ENCODE peak calls at places on chromosomes 12 and 14, in five cellular contexts. X is iPS DF 6.9, E is neural progenitor cell, G is adrenal gland, C is right atrium auricular region. P is an unnamed sample.

GRCh38 chr14:72755766-72756165 is 138.1 kb downstream of the DPF3 start:
- DNase-seq in C (no peak), E (no peak), X (no peak), G (no peak), P (no peak)

GRCh38 chr14:106506901-106507305 is 980.5 kb downstream of the TMEM121 start:
- DNase-seq in E (no peak), C (no peak), X (no peak), G (no peak), P (no peak)

GRCh38 chr14:46788994-46789393 is 137.4 kb upstream of the RPL10L start:
- DNase-seq in E (no peak), C (no peak), X (no peak), G (no peak), P (no peak)

GRCh38 chr12:132621657-132622435 is 3.3 kb downstream of the P2RX2 start:
- DNase-seq in E (no peak), G (no peak), X (no peak), C (no peak), P (no peak)

GRCh38 chr14:39029789-39030188 is 73.2 kb downstream of the SEC23A start:
- DNase-seq in C (no peak), G (no peak), X (no peak), E (no peak), P (no peak)

GRCh38 chr12:94282675-94283074 is 134.3 kb downstream of the PLXNC1 start:
- DNase-seq in E (no peak), X (no peak), G (peak; percentile 37), C (no peak), P (no peak)

GRCh38 chr12:22625671-22626251 is 790 bp downstream of the ETNK1 start:
- DNase-seq in X (no peak), C (no peak), E (peak; percentile 82), G (peak; percentile 46), P (peak; percentile 69)

GRCh38 chr14:38203929-38204716 is 3.6 kb upstream of the SSTR1 start:
- DNase-seq in X (no peak), G (no peak), E (no peak), C (no peak), P (peak; percentile 45)

GRCh38 chr12:95335948-95336347 is 118.3 kb downstream of the VEZT start:
- DNase-seq in E (no peak), G (no peak), C (no peak), X (no peak), P (no peak)

GRCh38 chr14:63677891-63678379 is 36.3 kb upstream of the WDR89 start:
- DNase-seq in C (no peak), X (no peak), G (no peak), E (no peak), P (peak; percentile 81)

GRCh38 chr12:22334696-22335290 is at the start of gene ST8SIA1:
- DNase-seq in C (no peak), E (peak; percentile 73), G (peak; percentile 63), X (no peak), P (peak; percentile 57)

GRCh38 chr14:87503711-87504110 is 489.3 kb downstream of the GALC start:
- DNase-seq in E (no peak), G (no peak), C (no peak), X (no peak), P (no peak)

GRCh38 chr14:64645220-64645891 is 58.9 kb upstream of the PLEKHG3 start:
- DNase-seq in C (no peak), E (peak; percentile 55), X (peak; percentile 73), G (no peak), P (peak; percentile 39)

GRCh38 chr14:63854330-63854729 is 1.5 kb downstream of the SYNE2 start:
- DNase-seq in E (peak; percentile 67), X (no peak), G (no peak), C (no peak), P (peak; percentile 48)

GRCh38 chr12:114678028-114678427 is 5.9 kb downstream of the TBX3 start:
- DNase-seq in X (no peak), G (no peak), E (no peak), C (no peak), P (no peak)

GRCh38 chr14:106556665-106557289 is 1030.4 kb downstream of the TMEM121 start:
- DNase-seq in E (no peak), X (no peak), G (peak; percentile 47), C (no peak), P (peak; percentile 58)

GRCh38 chr14:97267509-97267908 is 470.3 kb downstream of the VRK1 start:
- DNase-seq in E (no peak), X (no peak), G (no peak), C (no peak), P (no peak)

GRCh38 chr14:75648066-75648838 is 12.4 kb downstream of the ERG28 start:
- DNase-seq in G (peak; percentile 94), C (peak; percentile 71), X (no peak), E (no peak), P (peak; percentile 92)

DNA sequence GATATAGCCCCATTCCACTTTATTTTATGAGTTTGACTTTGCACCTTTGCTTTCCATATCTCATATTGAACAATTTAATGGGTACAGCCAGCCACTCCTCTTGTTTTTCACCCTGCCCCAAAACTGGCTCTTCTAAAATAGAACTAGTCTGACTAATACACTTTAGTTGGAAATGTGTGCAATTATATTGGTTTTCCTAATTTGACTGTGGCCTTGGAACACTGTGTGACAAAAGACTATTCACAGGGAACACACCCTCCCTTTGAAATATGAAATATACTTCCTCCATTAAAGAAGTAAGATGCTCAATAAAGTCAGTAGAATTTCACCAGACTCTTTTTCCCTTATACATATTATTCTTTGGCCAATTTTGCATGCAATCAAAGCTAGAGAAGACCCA is 218.6 kb upstream of the DCN start:
- DNase-seq in E (no peak), G (no peak), C (no peak), X (no peak), P (no peak)
- H3K4me1 ChIP-seq in E (peaks cover 6% of the 10 kb centered on the region), G (no peaks in the 10 kb centered on the region), C (no peaks in the 10 kb centered on the region), X (no peaks in the 10 kb centered on the region), P (no peaks in the 10 kb centered on the region)

GRCh38 chr12:79587368-79587767 is 103.4 kb downstream of the PAWR start:
- DNase-seq in G (no peak), C (no peak), E (no peak), X (no peak), P (no peak)
- H3K9me3 ChIP-seq in G (no peaks in the 10 kb centered on the region), C (no peaks in the 10 kb centered on the region), E (no peaks in the 10 kb centered on the region), X (no peaks in the 10 kb centered on the region), P (no peaks in the 10 kb centered on the region)

GRCh38 chr14:92753250-92753649 is 4.8 kb upstream of the LGMN start:
- DNase-seq in G (peak; percentile 57), X (no peak), C (no peak), E (no peak), P (no peak)

GRCh38 chr14:92744198-92744597 is 4.2 kb downstream of the LGMN start:
- DNase-seq in G (no peak), E (no peak), X (no peak), C (no peak), P (no peak)

GRCh38 chr14:92751819-92752218 is 3.4 kb upstream of the LGMN start:
- DNase-seq in X (no peak), G (no peak), C (no peak), E (peak; percentile 57), P (no peak)

GRCh38 chr14:92748259-92749016 is at the start of gene LGMN:
- DNase-seq in X (peak; percentile 83), E (peak; percentile 97), C (peak; percentile 98), G (peak; percentile 97), P (peak; percentile 95)

GRCh38 chr14:92747701-92748258 is 647 bp downstream of the LGMN start:
- DNase-seq in X (no peak), E (peak; percentile 55), C (no peak), G (no peak), P (no peak)
- H3K4me1 ChIP-seq in X (no peaks in the 10 kb centered on the region), E (peaks cover 9% of the 10 kb centered on the region), C (no peaks in the 10 kb centered on the region), G (peaks cover 14% of the 10 kb centered on the region), P (no peaks in the 10 kb centered on the region)

DNA sequence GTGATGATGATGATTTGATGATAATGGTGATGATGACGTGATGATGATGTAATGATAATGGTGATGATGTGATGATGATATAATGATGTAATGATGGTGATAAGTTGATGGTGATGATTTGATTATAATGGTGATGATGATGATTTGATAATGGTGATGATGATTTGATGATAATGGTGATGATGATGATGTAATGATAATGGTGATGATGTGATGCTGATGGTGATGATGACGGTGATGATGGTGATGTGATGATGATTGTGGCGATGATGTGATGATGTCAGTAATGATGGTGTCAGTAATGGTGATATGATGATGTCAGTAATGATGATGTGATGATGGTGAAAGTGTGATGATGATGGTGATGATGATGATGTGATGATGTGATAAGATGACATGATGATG is 613.4 kb downstream of the AACS start:
- DNase-seq in G (no peak), X (no peak), C (no peak), E (no peak), P (no peak)
- H3K9me3 ChIP-seq in G (no peaks in the 10 kb centered on the region), X (no peaks in the 10 kb centered on the region), C (no peaks in the 10 kb centered on the region), E (no peaks in the 10 kb centered on the region), P (no peaks in the 10 kb centered on the region)

GRCh38 chr12:25419595-25419994 is 133.5 kb downstream of the LMNTD1 start:
- DNase-seq in E (no peak), C (no peak), X (no peak), G (no peak), P (no peak)
- H3K4me1 ChIP-seq in E (no peaks in the 10 kb centered on the region), C (no peaks in the 10 kb centered on the region), X (no peaks in the 10 kb centered on the region), G (no peaks in the 10 kb centered on the region), P (no peaks in the 10 kb centered on the region)

DNA sequence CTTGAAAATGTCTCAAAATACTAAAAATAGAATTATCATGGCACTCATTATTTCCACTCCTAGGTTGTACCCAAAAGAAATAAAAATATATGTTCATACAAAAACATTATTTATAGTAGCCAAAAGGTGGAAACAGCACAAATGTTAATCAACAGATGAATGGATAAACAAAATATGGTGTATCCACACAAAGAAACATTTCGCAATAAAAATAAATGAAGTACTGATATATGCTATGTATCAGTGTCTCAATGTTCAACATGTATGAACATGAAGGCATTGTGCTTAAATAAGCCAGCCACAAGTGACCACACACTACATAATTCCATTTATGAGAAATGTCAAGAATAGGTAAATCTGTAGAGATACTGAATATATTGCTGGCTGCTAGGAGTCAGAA is 40.9 kb downstream of the FOXG1 start:
- DNase-seq in X (no peak), C (no peak), E (no peak), G (no peak), P (no peak)
- H3K9me3 ChIP-seq in X (no peaks in the 10 kb centered on the region), C (no peaks in the 10 kb centered on the region), E (no peaks in the 10 kb centered on the region), G (no peaks in the 10 kb centered on the region), P (no peaks in the 10 kb centered on the region)

GRCh38 chr12:122868471-122869177 is 27.3 kb downstream of the VPS37B start:
- DNase-seq in X (no peak), E (no peak), G (no peak), C (no peak), P (no peak)
- H3K4me1 ChIP-seq in X (peaks cover 3% of the 10 kb centered on the region), E (peaks cover 27% of the 10 kb centered on the region), G (peaks cover 52% of the 10 kb centered on the region), C (no peaks in the 10 kb centered on the region), P (peaks cover 24% of the 10 kb centered on the region)

DNA sequence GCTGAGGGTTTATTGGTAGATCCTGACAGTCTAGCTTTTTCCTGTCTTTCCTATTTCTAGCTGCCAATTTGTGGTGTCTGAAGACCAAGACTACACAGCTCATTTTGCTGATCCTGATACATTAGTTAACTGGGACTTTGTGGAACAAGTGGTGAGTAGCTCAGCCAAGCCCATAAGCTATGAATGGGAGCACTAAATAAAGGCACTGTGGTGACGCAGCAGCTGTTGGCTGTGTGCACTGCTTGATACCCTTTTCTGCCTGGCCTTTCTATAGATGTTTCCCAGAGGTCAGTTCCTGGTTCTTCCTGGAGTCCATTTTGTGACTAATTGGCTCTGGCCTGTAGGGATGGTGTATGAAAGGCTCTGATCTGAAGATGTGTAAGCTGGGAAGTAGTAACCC is 20.5 kb downstream of the RNF10 start:
- DNase-seq in E (no peak), X (no peak), G (no peak), C (no peak), P (no peak)
- H3K9me3 ChIP-seq in E (no peaks in the 10 kb centered on the region), X (no peaks in the 10 kb centered on the region), G (no peaks in the 10 kb centered on the region), C (no peaks in the 10 kb centered on the region), P (no peaks in the 10 kb centered on the region)